ENCODE peak calls at places on chromosomes 1 and 21, in nine cellular contexts. V, K, T, I, Y, X, M, D and B are unnamed samples.

GRCh38 chr21:34593423-34593822 is 21.5 kb downstream of the RCAN1 start:
- DNase-seq in V (no peak), X (no peak), K (no peak), I (no peak), M (peak; percentile 24), T (no peak), Y (no peak), D (no peak), B (no peak)

GRCh38 chr21:34822957-34823356 is 154.2 kb downstream of the CLIC6 start:
- DNase-seq in V (no peak), I (peak; percentile 40), T (no peak), Y (peak; percentile 84), K (peak; percentile 78), X (no peak), D (peak; percentile 67), M (no peak), B (no peak)

GRCh38 chr1:10687782-10688408 is 108.6 kb downstream of the CASZ1 start:
- DNase-seq in X (no peak), D (no peak), M (no peak), I (peak; percentile 42), Y (no peak), V (no peak), K (no peak), T (no peak), B (no peak)

GRCh38 chr1:100989306-100990077 is 36.1 kb downstream of the DPH5 start:
- DNase-seq in D (peak; percentile 79), V (no peak), X (peak; percentile 79), Y (peak; percentile 80), K (peak; percentile 71), T (no peak), I (peak; percentile 89), M (no peak), B (no peak)

GRCh38 chr1:44810101-44810761 is 1.9 kb downstream of the BTBD19 start:
- DNase-seq in K (no peak), Y (no peak), I (no peak), X (no peak), M (no peak), T (no peak), V (peak; percentile 60), D (no peak), B (no peak)

GRCh38 chr1:206557636-206558473 is 50.5 kb downstream of the RASSF5 start:
- DNase-seq in M (no peak), I (no peak), V (no peak), D (no peak), T (no peak), X (no peak), K (no peak), Y (no peak), B (no peak)

GRCh38 chr1:3799976-3800685 is 3.8 kb upstream of the LRRC47 start:
- DNase-seq in M (peak; percentile 79), Y (no peak), V (no peak), T (no peak), I (no peak), D (no peak), X (no peak), K (peak; percentile 85), B (no peak)

GRCh38 chr21:14864211-14865021 is 200.4 kb downstream of the NRIP1 start:
- DNase-seq in I (peak; percentile 88), V (no peak), M (no peak), X (peak; percentile 42), K (peak; percentile 83), T (peak; percentile 44), Y (peak; percentile 85), D (peak; percentile 73), B (no peak)

GRCh38 chr1:213393860-213394259 is 342.8 kb downstream of the RPS6KC1 start:
- DNase-seq in I (no peak), X (no peak), M (no peak), Y (no peak), K (no peak), D (no peak), V (no peak), T (no peak), B (no peak)

GRCh38 chr1:20248954-20249612 is 41.6 kb upstream of the VWA5B1 start:
- DNase-seq in Y (no peak), K (no peak), I (no peak), X (no peak), T (no peak), D (no peak), M (no peak), V (peak; percentile 3), B (no peak)

GRCh38 chr1:6507461-6507911 is 16.0 kb upstream of the PLEKHG5 start:
- DNase-seq in D (no peak), I (no peak), T (no peak), V (no peak), M (no peak), K (no peak), X (no peak), Y (no peak), B (no peak)

GRCh38 chr1:11526071-11526895 is 47.3 kb downstream of the DISP3 start:
- DNase-seq in X (no peak), V (no peak), Y (no peak), I (no peak), D (peak; percentile 13), M (no peak), T (no peak), K (no peak), B (no peak)

GRCh38 chr1:155967410-155968400 is 10.6 kb downstream of the ARHGEF2 start:
- DNase-seq in I (peak; percentile 41), T (no peak), V (no peak), Y (no peak), M (no peak), D (no peak), K (peak; percentile 29), X (no peak), B (no peak)

GRCh38 chr1:40078512-40079333 is 18.3 kb downstream of the PPT1 start:
- DNase-seq in T (peak; percentile 48), V (no peak), X (peak; percentile 13), Y (peak; percentile 69), K (peak; percentile 69), I (peak; percentile 65), M (peak; percentile 26), D (peak; percentile 59), B (no peak)

GRCh38 chr1:166840309-166841302 is 1.3 kb downstream of the POGK start:
- DNase-seq in K (no peak), Y (peak; percentile 33), V (no peak), I (peak; percentile 35), T (no peak), X (peak; percentile 3), M (no peak), D (peak; percentile 40), B (no peak)

GRCh38 chr1:10904396-10905358 is 107.8 kb upstream of the TARDBP start:
- DNase-seq in Y (no peak), V (no peak), I (peak; percentile 27), D (no peak), X (no peak), T (no peak), M (no peak), K (no peak), B (no peak)

GRCh38 chr1:155504207-155504606 is 58.4 kb downstream of the ASH1L start:
- DNase-seq in X (no peak), D (peak; percentile 48), I (peak; percentile 61), Y (peak; percentile 12), M (no peak), T (no peak), K (peak; percentile 37), V (no peak), B (no peak)

GRCh38 chr1:243434594-243434993 is 178.8 kb downstream of the SDCCAG8 start:
- DNase-seq in I (no peak), Y (no peak), K (no peak), D (no peak), T (no peak), M (no peak), V (no peak), X (no peak), B (no peak)

GRCh38 chr1:60924964-60925798 is 157.2 kb upstream of the NFIA start:
- DNase-seq in Y (no peak), V (no peak), T (no peak), X (no peak), D (no peak), K (no peak), I (no peak), M (peak; percentile 76), B (no peak)

GRCh38 chr1:53585116-53585515 is 125.9 kb downstream of the DMRTB1 start:
- DNase-seq in K (no peak), V (peak; percentile 3), T (no peak), Y (peak; percentile 78), X (peak; percentile 44), D (no peak), M (no peak), I (peak; percentile 85), B (no peak)

GRCh38 chr1:19644761-19645543 is 841 bp downstream of the NBL1 start:
- DNase-seq in V (no peak), D (no peak), I (no peak), T (no peak), X (no peak), K (no peak), M (no peak), Y (no peak), B (no peak)

GRCh38 chr1:15573477-15573876 is 11.4 kb downstream of the AGMAT start:
- DNase-seq in K (no peak), I (peak; percentile 41), D (peak; percentile 12), V (no peak), Y (peak; percentile 22), T (no peak), X (no peak), M (no peak), B (no peak)